ENCODE peak calls at places on chromosomes 16 and 17, in seven cellular contexts. U is retinal pigment epithelial cell, J is fibroblast of the aortic adventitia, C is pancreas, Y is GM13976, W is lower leg skin, S is upper lobe of right lung. B is an unnamed sample.

GRCh38 chr16:57145046-57145963 is 40.5 kb downstream of the PSME3IP1 start:
- DNase-seq in U (no peak), J (peak), C (no peak), Y (peak), W (peak), S (no peak), B (no peak)

GRCh38 chr17:10875411-10875810 is 37.5 kb upstream of the PIRT start:
- DNase-seq in U (no peak), J (no peak), C (no peak), Y (peak), W (no peak), S (no peak), B (no peak)

GRCh38 chr17:43846221-43846712 is 709 bp upstream of the CD300LG start:
- DNase-seq in U (no peak), J (peak), C (peak), Y (peak), W (peak), S (peak), B (peak)

GRCh38 chr17:64036198-64036922 is 15.9 kb upstream of the ICAM2 start:
- DNase-seq in U (no peak), J (no peak), C (no peak), Y (no peak), W (peak), S (no peak), B (no peak)

GRCh38 chr17:81384929-81385319 is 10.3 kb upstream of the BAHCC1 start:
- DNase-seq in U (no peak), J (no peak), C (no peak), Y (no peak), W (no peak), S (no peak), B (no peak)

GRCh38 chr17:59425085-59425901 is 93.8 kb downstream of the YPEL2 start:
- DNase-seq in U (no peak), J (peak), C (no peak), Y (peak), W (peak), S (peak), B (peak)

GRCh38 chr16:72848759-72849664 is 198.9 kb downstream of the ZFHX3 start:
- DNase-seq in U (peak), J (peak), C (peak), Y (no peak), W (peak), S (peak), B (peak)

GRCh38 chr17:68460096-68460495 is 2.8 kb upstream of the WIPI1 start:
- DNase-seq in U (no peak), J (no peak), C (no peak), Y (no peak), W (no peak), S (no peak), B (no peak)

GRCh38 chr17:17561408-17562144 is 29.9 kb downstream of the PEMT start:
- DNase-seq in U (no peak), J (no peak), C (peak), Y (no peak), W (peak), S (peak), B (peak)

GRCh38 chr17:8046306-8046928 is 7.6 kb downstream of the ALOX15B start:
- DNase-seq in U (no peak), J (no peak), C (no peak), Y (no peak), W (peak), S (peak), B (no peak)

GRCh38 chr17:68527314-68527713 is 15.1 kb downstream of the PRKAR1A start:
- DNase-seq in U (no peak), J (no peak), C (no peak), Y (no peak), W (no peak), S (no peak), B (no peak)

GRCh38 chr17:61058066-61058465 is 341.6 kb upstream of the TBX2 start:
- DNase-seq in U (no peak), J (no peak), C (no peak), Y (no peak), W (no peak), S (no peak), B (no peak)

GRCh38 chr16:25264599-25264998 is 7.0 kb upstream of the ZKSCAN2 start:
- DNase-seq in U (no peak), J (peak), C (no peak), Y (no peak), W (no peak), S (no peak), B (no peak)

GRCh38 chr16:11391576-11391975 is 46.3 kb downstream of the RMI2 start:
- DNase-seq in U (no peak), J (no peak), C (peak), Y (no peak), W (no peak), S (peak), B (peak)

GRCh38 chr17:77679589-77679988 is 278.9 kb upstream of the TNRC6C start:
- DNase-seq in U (no peak), J (no peak), C (no peak), Y (no peak), W (peak), S (peak), B (no peak)

GRCh38 chr17:68197997-68198930 is 49.6 kb upstream of the AMZ2 start:
- DNase-seq in U (no peak), J (no peak), C (no peak), Y (peak), W (peak), S (peak), B (no peak)

GRCh38 chr17:18261146-18261515 is 669 bp downstream of the MIEF2 start:
- DNase-seq in U (no peak), J (peak), C (peak), Y (peak), W (peak), S (peak), B (peak)

GRCh38 chr17:66900126-66901010 is 64.1 kb upstream of the CACNG4 start:
- DNase-seq in U (no peak), J (peak), C (no peak), Y (no peak), W (no peak), S (peak), B (no peak)

GRCh38 chr17:49992933-49993422 is 2.0 kb downstream of the DLX3 start:
- DNase-seq in U (no peak), J (no peak), C (no peak), Y (no peak), W (peak), S (peak), B (no peak)

GRCh38 chr17:29155235-29155965 is 24.8 kb downstream of the MYO18A start:
- DNase-seq in U (no peak), J (peak), C (peak), Y (peak), W (no peak), S (peak), B (peak)

GRCh38 chr16:87150359-87151280 is 166.6 kb downstream of the C16orf95 start:
- DNase-seq in U (no peak), J (peak), C (no peak), Y (no peak), W (no peak), S (no peak), B (no peak)

GRCh38 chr16:71383054-71383773 is 24.7 kb downstream of the CALB2 start:
- DNase-seq in U (no peak), J (no peak), C (no peak), Y (no peak), W (no peak), S (no peak), B (no peak)

GRCh38 chr17:34883106-34884000 is 77.9 kb downstream of the CCT6B start:
- DNase-seq in U (no peak), J (no peak), C (no peak), Y (no peak), W (peak), S (no peak), B (no peak)

GRCh38 chr16:57736419-57737281 is 1.1 kb downstream of the KATNB1 start:
- DNase-seq in U (peak), J (peak), C (peak), Y (no peak), W (peak), S (peak), B (no peak)

GRCh38 chr17:80217703-80218362 is 2.3 kb downstream of the SGSH start:
- DNase-seq in U (no peak), J (no peak), C (no peak), Y (no peak), W (no peak), S (no peak), B (no peak)

GRCh38 chr17:17107891-17108680 is 65.8 kb downstream of the MPRIP start:
- DNase-seq in U (no peak), J (peak), C (no peak), Y (no peak), W (no peak), S (no peak), B (no peak)

GRCh38 chr16:48024042-48024441 is 131.8 kb downstream of the ABCC12 start:
- DNase-seq in U (no peak), J (no peak), C (no peak), Y (no peak), W (peak), S (no peak), B (no peak)

GRCh38 chr17:65801513-65801912 is 240.1 kb upstream of the AXIN2 start:
- DNase-seq in U (no peak), J (no peak), C (no peak), Y (no peak), W (no peak), S (no peak), B (no peak)

GRCh38 chr16:1311738-1312458 is 2.5 kb downstream of the UBE2I start:
- DNase-seq in U (no peak), J (peak), C (no peak), Y (no peak), W (no peak), S (no peak), B (no peak)

GRCh38 chr17:35743911-35744328 is 9.1 kb downstream of the GAS2L2 start:
- DNase-seq in U (no peak), J (peak), C (no peak), Y (no peak), W (no peak), S (no peak), B (no peak)

GRCh38 chr17:66580601-66581385 is 254.1 kb upstream of the CACNG5 start:
- DNase-seq in U (no peak), J (peak), C (no peak), Y (no peak), W (no peak), S (no peak), B (no peak)

GRCh38 chr16:84334058-84334457 is 34.3 kb upstream of the ATP2C2 start:
- DNase-seq in U (no peak), J (no peak), C (no peak), Y (no peak), W (no peak), S (peak), B (no peak)

GRCh38 chr16:77298638-77299360 is 99.6 kb downstream of the SYCE1L start:
- DNase-seq in U (peak), J (peak), C (no peak), Y (no peak), W (no peak), S (no peak), B (no peak)

GRCh38 chr17:2731807-2732206 is 17.6 kb downstream of the CCDC92B start:
- DNase-seq in U (no peak), J (no peak), C (no peak), Y (no peak), W (no peak), S (no peak), B (no peak)
- TF ChIP-seq CTCF in U (no peak), J (no peak), C (no peak), Y (no peak), W (no peak), S (no peak), B (no peak)

DNA sequence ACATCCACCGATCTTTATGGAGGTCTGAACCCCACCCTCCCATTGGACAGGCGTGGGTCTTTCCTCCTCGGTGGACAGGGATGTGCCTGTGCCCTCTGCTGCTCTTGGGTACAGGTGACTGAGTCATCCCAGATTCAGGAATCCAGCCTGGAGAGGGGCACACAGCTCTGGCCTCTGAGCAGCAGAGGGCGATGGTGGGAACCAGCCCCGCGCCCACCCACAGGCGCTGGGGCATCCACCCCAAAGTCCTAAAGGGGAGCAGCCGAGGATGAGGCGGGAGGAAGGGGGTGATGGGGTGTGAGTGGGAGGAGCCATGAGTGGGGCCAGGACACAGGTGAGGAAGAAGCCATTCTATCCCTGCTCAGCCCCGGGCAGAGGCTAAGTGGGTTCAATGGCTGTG is 35.0 kb downstream of the ENGASE start:
- DNase-seq in U (no peak), J (no peak), C (no peak), Y (no peak), W (no peak), S (no peak), B (no peak)
- TF ChIP-seq CTCF in U (peak), J (peak), C (no peak), Y (no peak), W (no peak), S (no peak), B (no peak)

GRCh38 chr17:41687828-41688640 is 651 bp upstream of the EIF1 start:
- DNase-seq in U (no peak), J (peak), C (peak), Y (no peak), W (no peak), S (peak), B (peak)
- TF ChIP-seq CTCF in U (peak), J (no peak), C (no peak), Y (no peak), W (no peak), S (peak), B (peak)

GRCh38 chr16:88697831-88698693 is 8.1 kb downstream of the RNF166 start:
- DNase-seq in U (no peak), J (no peak), C (no peak), Y (no peak), W (no peak), S (no peak), B (no peak)
- TF ChIP-seq CTCF in U (peak), J (no peak), C (no peak), Y (peak), W (no peak), S (no peak), B (peak)

GRCh38 chr16:14489460-14489859 is 140.6 kb downstream of the PARN start:
- DNase-seq in U (no peak), J (peak), C (no peak), Y (no peak), W (no peak), S (no peak), B (no peak)
- TF ChIP-seq CTCF in U (peak), J (peak), C (no peak), Y (no peak), W (no peak), S (no peak), B (no peak)

B was measured in lower lobe of right lung.